ENCODE peak calls at places on chromosomes 4 and X, in nine cellular contexts. Y, U, A, M, N, D, O, T and E are unnamed samples.

GRCh38 chr4:173333658-173334084 is 487 bp downstream of the HMGB2 start:
- DNase-seq in Y (peak; percentile 42), U (peak; percentile 37), A (peak; percentile 34), M (peak; percentile 42), N (peak; percentile 46), D (peak; percentile 74), O (peak; percentile 88), T (no peak), E (peak; percentile 62)

GRCh38 chr4:3657917-3658913 is 108.0 kb upstream of the ADRA2C start:
- DNase-seq in Y (peak; percentile 97), U (peak; percentile 84), A (peak; percentile 19), M (no peak), N (no peak), D (peak; percentile 58), O (no peak), T (no peak), E (no peak)

GRCh38 chrX:47169726-47170515 is 23.7 kb upstream of the UBA1 start:
- DNase-seq in Y (peak; percentile 37), U (no peak), A (peak; percentile 29), M (no peak), N (no peak), D (peak; percentile 53), O (peak; percentile 31), T (no peak), E (peak; percentile 49)

GRCh38 chr4:142567199-142567598 is 278.9 kb downstream of the INPP4B start:
- DNase-seq in Y (no peak), U (no peak), A (no peak), M (peak; percentile 92), N (peak; percentile 42), D (peak; percentile 18), O (no peak), T (peak; percentile 90), E (peak; percentile 63)

GRCh38 chrX:43627147-43627546 is 29.0 kb upstream of the MAOA start:
- DNase-seq in Y (no peak), U (no peak), A (no peak), M (no peak), N (no peak), D (no peak), O (no peak), T (no peak), E (no peak)

GRCh38 chrX:131041652-131042051 is 16.5 kb upstream of the ARHGAP36 start:
- DNase-seq in Y (no peak), U (no peak), A (no peak), M (no peak), N (no peak), D (no peak), O (no peak), T (no peak), E (no peak)

GRCh38 chr4:132596186-132596585 is 552.9 kb upstream of the PCDH10 start:
- DNase-seq in Y (no peak), U (no peak), A (no peak), M (no peak), N (no peak), D (no peak), O (no peak), T (no peak), E (no peak)

GRCh38 chrX:67749536-67749935 is 205.7 kb downstream of the AR start:
- DNase-seq in Y (no peak), U (no peak), A (no peak), M (no peak), N (no peak), D (no peak), O (no peak), T (no peak), E (no peak)

GRCh38 chr4:177632481-177632880 is 190.2 kb upstream of the AGA start:
- DNase-seq in Y (no peak), U (no peak), A (peak; percentile 43), M (peak; percentile 2), N (no peak), D (no peak), O (no peak), T (no peak), E (no peak)

GRCh38 chr4:86582453-86582852 is 11.7 kb upstream of the PTPN13 start:
- DNase-seq in Y (no peak), U (no peak), A (no peak), M (no peak), N (peak; percentile 81), D (peak; percentile 21), O (no peak), T (no peak), E (no peak)

GRCh38 chr4:153497091-153497531 is 31.0 kb downstream of the TMEM131L start:
- DNase-seq in Y (no peak), U (no peak), A (no peak), M (peak; percentile 80), N (no peak), D (peak; percentile 46), O (no peak), T (no peak), E (peak; percentile 59)

GRCh38 chr4:7798215-7798995 is 141.3 kb downstream of the AFAP1 start:
- DNase-seq in Y (no peak), U (no peak), A (no peak), M (peak; percentile 63), N (peak; percentile 10), D (peak; percentile 63), O (no peak), T (peak; percentile 8), E (no peak)

GRCh38 chr4:41358626-41359025 is 101.9 kb downstream of the UCHL1 start:
- DNase-seq in Y (peak; percentile 14), U (peak; percentile 94), A (no peak), M (no peak), N (peak; percentile 83), D (peak; percentile 38), O (peak; percentile 77), T (no peak), E (no peak)

GRCh38 chr4:11931266-11931665 is 502.6 kb upstream of the HS3ST1 start:
- DNase-seq in Y (no peak), U (no peak), A (no peak), M (no peak), N (no peak), D (no peak), O (no peak), T (no peak), E (no peak)